ENCODE peak calls at places on chromosomes 3 and 15, in four cellular contexts. Y is HepG2, L is K562, O is GM12878. J is an unnamed sample.

GRCh38 chr3:108301695-108302404 is 5.5 kb downstream of the HHLA2 start:
- DNase-seq in L (no peak), O (no peak), Y (no peak), J (no peak)

GRCh38 chr3:24137958-24138875 is 193.1 kb downstream of the NR1D2 start:
- DNase-seq in L (no peak), Y (no peak), O (no peak), J (no peak)

GRCh38 chr15:70589221-70589620 is 174.1 kb downstream of the UACA start:
- DNase-seq in L (no peak), O (no peak), Y (no peak), J (no peak)

GRCh38 chr3:43388909-43389308 is 102.6 kb downstream of the SNRK start:
- DNase-seq in Y (no peak), L (no peak), O (no peak), J (no peak)

GRCh38 chr15:79453446-79453845 is 21.3 kb downstream of the MINAR1 start:
- DNase-seq in O (no peak), Y (no peak), L (no peak), J (no peak)

GRCh38 chr15:71080705-71081104 is 34.6 kb upstream of the THSD4 start:
- DNase-seq in Y (no peak), O (peak), L (no peak), J (no peak)

GRCh38 chr3:196193738-196194541 is 17.3 kb downstream of the ZDHHC19 start:
- DNase-seq in Y (no peak), O (no peak), L (peak), J (no peak)

GRCh38 chr3:115401298-115401697 is 222.0 kb upstream of the GAP43 start:
- DNase-seq in Y (no peak), L (no peak), O (no peak), J (no peak)

GRCh38 chr3:42190701-42191442 is 75.1 kb downstream of the CCK start:
- DNase-seq in Y (peak), L (peak), O (no peak), J (peak)

GRCh38 chr3:13501527-13501926 is 21.4 kb downstream of the HDAC11 start:
- DNase-seq in O (no peak), Y (no peak), L (no peak), J (no peak)

GRCh38 chr3:37491776-37492175 is 317.4 kb upstream of the LRRFIP2 start:
- DNase-seq in O (no peak), L (no peak), Y (no peak), J (no peak)

GRCh38 chr3:70108072-70108471 is 108.5 kb downstream of the SAMMSON start:
- DNase-seq in O (no peak), L (peak), Y (peak), J (peak)

GRCh38 chr15:74339371-74339770 is 28.1 kb downstream of the CYP11A1 start:
- DNase-seq in O (no peak), Y (no peak), L (no peak), J (no peak)

GRCh38 chr3:182969277-182969676 is 11.1 kb downstream of the DCUN1D1 start:
- DNase-seq in O (no peak), L (no peak), Y (no peak), J (no peak)

GRCh38 chr3:167656821-167657220 is 3.1 kb upstream of the WDR49 start:
- DNase-seq in Y (no peak), O (no peak), L (no peak), J (no peak)

GRCh38 chr3:151871639-151872468 is 1.6 kb upstream of the SUCNR1 start:
- DNase-seq in O (peak), L (peak), Y (no peak), J (no peak)

GRCh38 chr3:133891662-133892389 is 3.9 kb downstream of the RAB6B start:
- DNase-seq in O (no peak), Y (no peak), L (no peak), J (no peak)

GRCh38 chr15:59317211-59317610 is 55.5 kb downstream of the MYO1E start:
- DNase-seq in Y (no peak), L (no peak), O (no peak), J (no peak)

GRCh38 chr3:158739661-158740060 is 7.4 kb upstream of the RARRES1 start:
- DNase-seq in L (no peak), O (no peak), Y (no peak), J (no peak)

GRCh38 chr3:174125267-174125844 is 727.8 kb downstream of the NLGN1 start:
- DNase-seq in O (no peak), L (no peak), Y (peak), J (peak)

GRCh38 chr3:67357610-67358458 is 296.6 kb downstream of the SUCLG2 start:
- DNase-seq in L (no peak), O (no peak), Y (peak), J (peak)

GRCh38 chr3:72555714-72556113 is 292.5 kb downstream of the SHQ1 start:
- DNase-seq in L (no peak), O (no peak), Y (no peak), J (no peak)

GRCh38 chr3:66253790-66254620 is 33.2 kb downstream of the SLC25A26 start:
- DNase-seq in O (no peak), Y (peak), L (peak), J (peak)

GRCh38 chr15:101027273-101027901 is 108.2 kb downstream of the LRRK1 start:
- DNase-seq in Y (no peak), L (no peak), O (no peak), J (no peak)

GRCh38 chr3:33419948-33420347 is 20.3 kb downstream of the UBP1 start:
- DNase-seq in O (no peak), Y (no peak), L (no peak), J (no peak)

GRCh38 chr3:119258915-119259314 is 18.2 kb upstream of the B4GALT4 start:
- DNase-seq in O (no peak), Y (no peak), L (no peak), J (no peak)

GRCh38 chr3:8450618-8451017 is 51.0 kb upstream of the LMCD1 start:
- DNase-seq in O (no peak), Y (no peak), L (no peak), J (peak)

GRCh38 chr15:74781673-74782595 is at the start of gene CSK:
- DNase-seq in L (peak), O (no peak), Y (no peak), J (peak)

GRCh38 chr3:146974001-146974400 is 368.9 kb upstream of the PLSCR5 start:
- DNase-seq in Y (no peak), L (no peak), O (no peak), J (no peak)

GRCh38 chr15:77609558-77609957 is 23.2 kb downstream of the LINGO1 start:
- DNase-seq in L (no peak), O (no peak), Y (no peak), J (no peak)

GRCh38 chr3:45551214-45552010 is 43.1 kb upstream of the LIMD1 start:
- DNase-seq in O (no peak), Y (peak), L (peak), J (no peak)

GRCh38 chr3:175288616-175289015 is 429.5 kb downstream of the NAALADL2 start:
- DNase-seq in L (no peak), O (no peak), Y (no peak), J (no peak)

GRCh38 chr3:124051636-124052035 is 59.7 kb upstream of the ROPN1 start:
- DNase-seq in O (no peak), Y (no peak), L (no peak), J (no peak)

GRCh38 chr3:110856916-110857315 is 214.7 kb upstream of the NECTIN3 start:
- DNase-seq in L (no peak), Y (no peak), O (no peak), J (no peak)

GRCh38 chr3:73094127-73094526 is 32.7 kb downstream of the EBLN2 start:
- DNase-seq in L (peak), O (no peak), Y (peak), J (peak)

GRCh38 chr15:77419050-77419835 is 661 bp downstream of the PEAK1 start:
- DNase-seq in Y (no peak), O (no peak), L (peak), J (peak)

GRCh38 chr3:21435871-21436270 is 315.1 kb downstream of the ZNF385D start:
- DNase-seq in O (no peak), Y (no peak), L (no peak), J (no peak)

GRCh38 chr3:40237892-40238571 is 71.5 kb upstream of the EIF1B start:
- DNase-seq in L (no peak), O (no peak), Y (no peak), J (peak)

GRCh38 chr3:155326249-155326648 is 32.8 kb upstream of the STRIT1 start:
- DNase-seq in Y (no peak), L (no peak), O (no peak), J (no peak)
- TF ChIP-seq JUNB in Y (no peak), L (no peak), O (no peak), J (no peak)

GRCh38 chr3:64111872-64112271 is 88.6 kb upstream of the PSMD6 start:
- DNase-seq in Y (no peak), L (no peak), O (no peak), J (peak)
- TF ChIP-seq CTCF in Y (no peak), L (no peak), O (no peak), J (no peak)

GRCh38 chr15:62392411-62392810 is 227.3 kb upstream of the C2CD4B start:
- DNase-seq in L (no peak), Y (peak), O (no peak), J (peak)
- TF ChIP-seq POLR2AphosphoS5 in L (no peak), Y (no peak), O (no peak), J (no peak)

DNA sequence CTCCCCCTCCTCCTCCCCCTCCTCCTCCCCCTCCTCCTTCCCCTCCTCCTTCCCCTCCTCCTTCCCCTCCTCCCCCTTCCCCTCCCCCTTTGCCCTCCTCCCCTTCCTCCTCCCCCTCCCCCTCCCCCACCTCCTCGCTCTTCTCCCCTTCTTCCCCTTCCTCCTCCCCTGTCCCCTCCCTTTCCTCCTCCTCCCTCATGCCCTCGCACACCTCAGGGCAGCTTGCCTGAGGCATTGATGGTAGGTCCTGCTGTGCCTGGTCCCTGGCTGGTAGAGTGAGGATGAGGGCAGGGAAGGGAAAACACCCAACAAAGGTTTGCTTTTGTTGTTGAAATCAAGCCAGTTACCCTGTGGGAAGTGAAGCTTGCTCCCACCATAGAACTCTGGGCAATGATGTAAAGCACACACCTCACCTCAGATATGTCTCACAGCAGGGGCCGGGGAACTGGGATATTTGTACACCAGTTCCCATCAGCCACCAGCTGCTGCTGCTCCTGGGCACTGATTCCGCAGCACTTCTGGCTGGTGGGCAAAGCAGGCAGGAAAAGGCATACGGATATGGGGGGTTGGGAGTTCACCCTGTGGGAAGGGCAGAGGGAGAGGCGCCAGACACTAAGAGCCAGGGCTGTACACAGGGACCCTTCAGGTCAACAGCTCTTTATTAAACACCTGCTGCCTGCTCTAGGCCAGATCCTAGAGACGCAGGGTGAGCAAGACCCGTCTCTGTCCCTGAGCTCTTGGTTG is 13.8 kb downstream of the ISG20 start:
- DNase-seq in Y (no peak), O (no peak), L (no peak), J (no peak)
- TF ChIP-seq JUNB in Y (no peak), O (no peak), L (no peak), J (no peak)

GRCh38 chr3:15241341-15241740 is 35.3 kb downstream of the CAPN7 start:
- DNase-seq in L (peak), Y (no peak), O (no peak), J (peak)
- TF ChIP-seq CTCF in L (peak), Y (peak), O (peak), J (peak)

DNA sequence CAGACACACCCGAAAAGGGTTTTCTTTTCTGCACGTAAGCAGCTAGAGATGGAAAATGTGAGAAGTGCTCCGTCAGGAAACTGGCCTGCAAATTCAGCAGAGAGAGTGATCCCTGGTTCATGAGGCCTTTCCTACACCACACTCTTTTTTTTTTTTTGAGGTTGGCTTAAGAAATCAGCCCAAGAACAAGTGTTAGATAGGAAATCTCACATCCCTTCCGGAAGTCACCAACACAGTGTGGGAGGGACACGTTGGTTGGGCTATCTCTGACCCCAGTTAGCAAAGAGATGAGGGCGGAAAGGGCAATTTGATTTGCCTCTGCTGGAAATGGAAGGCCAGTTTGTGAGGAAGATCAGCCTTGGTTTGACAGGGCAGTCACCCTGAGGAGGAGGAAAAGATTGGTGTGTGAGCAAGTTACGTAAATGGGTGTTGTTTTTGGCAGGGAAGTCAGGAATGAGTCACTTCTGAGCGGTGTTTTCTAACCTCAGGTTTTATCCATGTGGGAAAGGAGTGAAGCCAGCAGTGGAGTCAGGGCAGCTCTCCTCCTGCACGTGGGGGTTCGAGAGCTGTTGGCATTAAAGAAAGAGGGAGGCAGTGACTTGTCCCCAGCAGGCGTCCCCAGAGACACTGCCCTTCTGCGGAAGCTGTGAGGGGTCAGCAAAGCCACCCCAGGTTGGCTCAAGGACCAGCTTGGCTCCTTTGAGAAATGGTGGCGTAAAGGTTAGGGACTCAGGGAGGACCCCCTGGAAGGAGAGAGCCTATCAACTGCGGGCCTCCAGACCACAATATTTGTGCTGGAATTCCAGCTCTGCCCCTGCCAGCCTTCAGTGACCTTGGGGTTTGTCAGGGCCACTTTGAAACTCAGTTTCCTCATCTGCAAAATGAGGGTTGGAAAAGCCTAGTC is 237.6 kb upstream of the BHLHE40 start:
- DNase-seq in L (peak), Y (peak), O (no peak), J (no peak)
- TF ChIP-seq POLR2AphosphoS5 in L (peak), Y (no peak), O (no peak), J (no peak)

J was measured in GM23338.